ENCODE peak calls at places on chromosomes 2 and 18, in ten cellular contexts. One of them, this sample, is unnamed.

GRCh38 chr2:62406573-62407043 is 99.4 kb downstream of the TMEM17 start:
- DNase-seq in GM23248: no peak
- DNase-seq in mesendoderm: no peak
- DNase-seq in mammary epithelial cell: peak
- DNase-seq in neural progenitor cell: no peak
- DNase-seq in neuronal stem cell: no peak
- DNase-seq in astrocyte: no peak
- DNase-seq in endothelial cell of umbilical vein: no peak
- DNase-seq in IMR-90: no peak
- DNase-seq in HCT116: no peak
- DNase-seq in this sample: no peak

GRCh38 chr18:13181765-13182164 is 36.8 kb upstream of the LDLRAD4 start:
- DNase-seq in endothelial cell of umbilical vein: no peak
- DNase-seq in neuronal stem cell: no peak
- DNase-seq in IMR-90: no peak
- DNase-seq in mammary epithelial cell: no peak
- DNase-seq in mesendoderm: peak
- DNase-seq in astrocyte: no peak
- DNase-seq in GM23248: no peak
- DNase-seq in HCT116: no peak
- DNase-seq in neural progenitor cell: no peak
- DNase-seq in this sample: no peak

GRCh38 chr2:231361701-231362588 is 33.6 kb upstream of the B3GNT7 start:
- DNase-seq in HCT116: no peak
- DNase-seq in IMR-90: no peak
- DNase-seq in neural progenitor cell: no peak
- DNase-seq in endothelial cell of umbilical vein: no peak
- DNase-seq in astrocyte: no peak
- DNase-seq in mammary epithelial cell: no peak
- DNase-seq in mesendoderm: peak
- DNase-seq in GM23248: no peak
- DNase-seq in neuronal stem cell: no peak
- DNase-seq in this sample: no peak

GRCh38 chr2:145230546-145230945 is 710.6 kb upstream of the ZEB2 start:
- DNase-seq in neural progenitor cell: no peak
- DNase-seq in GM23248: peak
- DNase-seq in mammary epithelial cell: no peak
- DNase-seq in IMR-90: peak
- DNase-seq in mesendoderm: no peak
- DNase-seq in HCT116: no peak
- DNase-seq in neuronal stem cell: no peak
- DNase-seq in astrocyte: peak
- DNase-seq in endothelial cell of umbilical vein: no peak
- DNase-seq in this sample: peak

GRCh38 chr18:57674891-57675290 is 53.3 kb upstream of the NARS1 start:
- DNase-seq in HCT116: no peak
- DNase-seq in GM23248: no peak
- DNase-seq in mammary epithelial cell: no peak
- DNase-seq in endothelial cell of umbilical vein: peak
- DNase-seq in mesendoderm: no peak
- DNase-seq in neuronal stem cell: no peak
- DNase-seq in IMR-90: no peak
- DNase-seq in neural progenitor cell: no peak
- DNase-seq in astrocyte: no peak
- DNase-seq in this sample: no peak

GRCh38 chr2:160657206-160657605 is 163.6 kb upstream of the RBMS1 start:
- DNase-seq in neuronal stem cell: no peak
- DNase-seq in astrocyte: no peak
- DNase-seq in GM23248: peak
- DNase-seq in mammary epithelial cell: no peak
- DNase-seq in mesendoderm: peak
- DNase-seq in neural progenitor cell: peak
- DNase-seq in IMR-90: no peak
- DNase-seq in HCT116: no peak
- DNase-seq in endothelial cell of umbilical vein: no peak
- DNase-seq in this sample: no peak

GRCh38 chr2:136653836-136654235 is 111.5 kb upstream of the THSD7B start:
- DNase-seq in neuronal stem cell: no peak
- DNase-seq in neural progenitor cell: no peak
- DNase-seq in mesendoderm: no peak
- DNase-seq in astrocyte: no peak
- DNase-seq in endothelial cell of umbilical vein: no peak
- DNase-seq in GM23248: no peak
- DNase-seq in HCT116: no peak
- DNase-seq in mammary epithelial cell: no peak
- DNase-seq in IMR-90: no peak
- DNase-seq in this sample: no peak

GRCh38 chr18:52615321-52615720 is 275.3 kb downstream of the DCC start:
- DNase-seq in endothelial cell of umbilical vein: no peak
- DNase-seq in mesendoderm: peak
- DNase-seq in neural progenitor cell: peak
- DNase-seq in GM23248: no peak
- DNase-seq in neuronal stem cell: no peak
- DNase-seq in astrocyte: no peak
- DNase-seq in HCT116: no peak
- DNase-seq in IMR-90: no peak
- DNase-seq in mammary epithelial cell: no peak
- DNase-seq in this sample: no peak

GRCh38 chr2:186031229-186031628 is 292.6 kb downstream of the FSIP2 start:
- DNase-seq in mesendoderm: no peak
- DNase-seq in GM23248: no peak
- DNase-seq in mammary epithelial cell: no peak
- DNase-seq in endothelial cell of umbilical vein: no peak
- DNase-seq in neuronal stem cell: no peak
- DNase-seq in neural progenitor cell: no peak
- DNase-seq in HCT116: no peak
- DNase-seq in IMR-90: no peak
- DNase-seq in astrocyte: no peak
- DNase-seq in this sample: no peak

GRCh38 chr2:234963785-234964615 is 12.2 kb downstream of the SH3BP4 start:
- DNase-seq in mesendoderm: no peak
- DNase-seq in neural progenitor cell: no peak
- DNase-seq in neuronal stem cell: no peak
- DNase-seq in astrocyte: peak
- DNase-seq in IMR-90: peak
- DNase-seq in mammary epithelial cell: peak
- DNase-seq in HCT116: peak
- DNase-seq in endothelial cell of umbilical vein: no peak
- DNase-seq in GM23248: peak
- DNase-seq in this sample: peak

GRCh38 chr2:205776720-205777119 is 94.4 kb downstream of the NRP2 start:
- DNase-seq in IMR-90: no peak
- DNase-seq in mesendoderm: no peak
- DNase-seq in astrocyte: no peak
- DNase-seq in neural progenitor cell: no peak
- DNase-seq in mammary epithelial cell: no peak
- DNase-seq in endothelial cell of umbilical vein: no peak
- DNase-seq in HCT116: no peak
- DNase-seq in neuronal stem cell: no peak
- DNase-seq in GM23248: no peak
- DNase-seq in this sample: no peak

GRCh38 chr18:3610818-3611217 is 160.8 kb downstream of the TGIF1 start:
- DNase-seq in mammary epithelial cell: no peak
- DNase-seq in GM23248: peak
- DNase-seq in astrocyte: no peak
- DNase-seq in IMR-90: peak
- DNase-seq in mesendoderm: no peak
- DNase-seq in neural progenitor cell: no peak
- DNase-seq in endothelial cell of umbilical vein: no peak
- DNase-seq in neuronal stem cell: no peak
- DNase-seq in HCT116: no peak
- DNase-seq in this sample: no peak

GRCh38 chr2:177796644-177797415 is 275.7 kb downstream of the PDE11A start:
- DNase-seq in HCT116: no peak
- DNase-seq in IMR-90: no peak
- DNase-seq in GM23248: no peak
- DNase-seq in mesendoderm: no peak
- DNase-seq in mammary epithelial cell: no peak
- DNase-seq in neuronal stem cell: no peak
- DNase-seq in neural progenitor cell: no peak
- DNase-seq in astrocyte: no peak
- DNase-seq in endothelial cell of umbilical vein: no peak
- DNase-seq in this sample: no peak

GRCh38 chr18:3652380-3653262 is 202.6 kb downstream of the TGIF1 start:
- DNase-seq in mammary epithelial cell: peak
- DNase-seq in neuronal stem cell: no peak
- DNase-seq in neural progenitor cell: no peak
- DNase-seq in GM23248: peak
- DNase-seq in mesendoderm: peak
- DNase-seq in endothelial cell of umbilical vein: peak
- DNase-seq in HCT116: peak
- DNase-seq in IMR-90: peak
- DNase-seq in astrocyte: peak
- DNase-seq in this sample: peak

GRCh38 chr18:8929381-8929780 is 173.1 kb upstream of the NDUFV2 start:
- DNase-seq in GM23248: peak
- DNase-seq in neuronal stem cell: no peak
- DNase-seq in mammary epithelial cell: peak
- DNase-seq in HCT116: no peak
- DNase-seq in mesendoderm: no peak
- DNase-seq in neural progenitor cell: no peak
- DNase-seq in endothelial cell of umbilical vein: no peak
- DNase-seq in astrocyte: peak
- DNase-seq in IMR-90: no peak
- DNase-seq in this sample: peak

GRCh38 chr2:241151934-241152660 is 1.8 kb downstream of the PPP1R7 start:
- DNase-seq in HCT116: no peak
- DNase-seq in neural progenitor cell: no peak
- DNase-seq in mammary epithelial cell: no peak
- DNase-seq in mesendoderm: peak
- DNase-seq in astrocyte: no peak
- DNase-seq in IMR-90: peak
- DNase-seq in endothelial cell of umbilical vein: no peak
- DNase-seq in GM23248: peak
- DNase-seq in neuronal stem cell: no peak
- DNase-seq in this sample: peak
- H3K4me3 ChIP-seq in HCT116: no peak
- H3K4me3 ChIP-seq in neural progenitor cell: no peak
- H3K4me3 ChIP-seq in mammary epithelial cell: no peak
- H3K4me3 ChIP-seq in mesendoderm: no peak
- H3K4me3 ChIP-seq in astrocyte: no peak
- H3K4me3 ChIP-seq in IMR-90: no peak
- H3K4me3 ChIP-seq in endothelial cell of umbilical vein: no peak
- H3K4me3 ChIP-seq in GM23248: no peak
- H3K4me3 ChIP-seq in neuronal stem cell: no peak
- H3K4me3 ChIP-seq in this sample: peak

GRCh38 chr2:207093234-207093633 is 72.5 kb downstream of the KLF7 start:
- DNase-seq in astrocyte: no peak
- DNase-seq in IMR-90: no peak
- DNase-seq in GM23248: no peak
- DNase-seq in neural progenitor cell: no peak
- DNase-seq in mesendoderm: no peak
- DNase-seq in endothelial cell of umbilical vein: no peak
- DNase-seq in mammary epithelial cell: no peak
- DNase-seq in neuronal stem cell: no peak
- DNase-seq in HCT116: no peak
- DNase-seq in this sample: no peak
- H3K9ac ChIP-seq in astrocyte: no peak
- H3K9ac ChIP-seq in IMR-90: no peak
- H3K9ac ChIP-seq in GM23248: no peak
- H3K9ac ChIP-seq in neural progenitor cell: no peak
- H3K9ac ChIP-seq in mesendoderm: peak
- H3K9ac ChIP-seq in endothelial cell of umbilical vein: no peak
- H3K9ac ChIP-seq in mammary epithelial cell: no peak
- H3K9ac ChIP-seq in neuronal stem cell: no peak
- H3K9ac ChIP-seq in HCT116: no peak
- H3K9ac ChIP-seq in this sample: no peak

DNA sequence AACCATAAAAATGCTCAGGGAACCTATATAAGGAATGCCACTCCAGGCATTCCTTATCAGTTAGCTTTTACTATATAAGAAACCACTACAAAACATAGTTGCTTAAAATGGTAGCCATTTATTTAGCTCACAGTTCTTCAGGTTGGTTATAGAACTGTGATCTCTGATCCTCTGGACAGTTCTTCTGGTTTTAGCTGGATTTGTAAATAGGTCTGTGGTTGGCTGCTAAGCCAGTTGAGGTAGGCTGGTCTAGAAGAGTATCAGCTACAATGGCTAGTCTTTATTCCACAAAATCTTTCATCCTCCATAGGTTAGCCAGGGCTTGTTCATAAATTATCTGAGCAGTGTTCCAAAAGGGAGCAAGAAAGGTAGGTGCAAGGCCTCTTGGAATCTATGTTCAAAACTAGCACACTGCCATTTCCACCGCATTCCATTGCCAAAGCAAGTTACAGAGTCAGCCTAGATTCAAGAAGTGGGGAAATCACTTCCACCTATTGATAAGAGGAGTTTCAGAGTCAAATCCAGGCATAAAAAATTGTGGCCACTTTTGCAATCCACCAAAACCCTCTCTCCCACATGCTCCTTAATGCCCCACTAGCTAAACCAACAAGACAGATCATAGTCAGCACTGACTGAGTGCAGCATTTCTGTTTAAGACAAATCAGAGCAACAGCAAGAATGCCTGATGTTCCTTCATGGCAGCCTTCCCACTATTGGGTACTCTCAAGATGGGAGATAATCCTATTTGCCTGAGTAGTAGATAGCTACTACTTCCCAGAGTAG is 146.4 kb downstream of the IRS1 start:
- DNase-seq in HCT116: no peak
- DNase-seq in GM23248: no peak
- DNase-seq in endothelial cell of umbilical vein: no peak
- DNase-seq in mesendoderm: no peak
- DNase-seq in neural progenitor cell: no peak
- DNase-seq in IMR-90: peak
- DNase-seq in astrocyte: peak
- DNase-seq in mammary epithelial cell: no peak
- DNase-seq in neuronal stem cell: no peak
- DNase-seq in this sample: peak
- H3K4me2 ChIP-seq in HCT116: peak
- H3K4me2 ChIP-seq in GM23248: peak
- H3K4me2 ChIP-seq in endothelial cell of umbilical vein: no peak
- H3K4me2 ChIP-seq in mesendoderm: no peak
- H3K4me2 ChIP-seq in neural progenitor cell: no peak
- H3K4me2 ChIP-seq in IMR-90: peak
- H3K4me2 ChIP-seq in astrocyte: peak
- H3K4me2 ChIP-seq in mammary epithelial cell: peak
- H3K4me2 ChIP-seq in neuronal stem cell: no peak
- H3K4me2 ChIP-seq in this sample: no peak

DNA sequence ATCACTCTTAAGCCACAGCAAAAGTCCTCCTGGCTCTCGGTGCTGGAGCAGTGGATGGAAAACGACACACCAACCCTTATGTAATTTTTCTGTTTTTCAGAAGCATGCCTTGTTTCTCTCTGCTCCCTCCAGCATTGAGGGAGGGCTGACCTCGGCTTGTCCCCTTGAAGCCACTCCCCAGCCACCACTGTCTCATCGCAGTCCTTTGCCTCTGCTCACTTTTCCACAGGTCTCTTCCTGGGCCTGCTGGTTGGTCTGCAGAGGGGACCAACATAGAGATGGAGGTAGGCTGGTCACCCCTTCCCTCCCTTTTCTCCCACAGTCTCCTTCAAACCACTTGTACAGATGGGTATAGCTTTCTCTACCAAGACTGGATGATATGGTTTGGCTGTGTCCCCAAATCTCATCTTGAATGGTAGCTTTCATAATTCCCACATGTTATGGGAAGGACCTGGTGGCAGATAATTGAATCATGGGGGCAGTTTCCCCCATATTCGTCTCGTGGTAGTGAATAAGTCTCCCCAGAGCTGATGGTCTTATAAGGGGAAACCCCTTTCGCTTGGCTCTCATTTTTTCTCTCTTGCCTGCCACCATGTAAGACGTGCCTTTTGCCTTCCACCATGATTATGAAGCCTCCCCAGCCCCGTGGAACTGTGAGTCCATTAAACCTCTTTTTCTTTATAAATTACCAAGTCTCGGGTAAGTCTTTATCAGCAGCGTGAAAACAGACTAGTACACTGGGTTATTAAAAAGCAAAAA is 14.3 kb upstream of the RIOK3 start:
- DNase-seq in neural progenitor cell: no peak
- DNase-seq in mesendoderm: no peak
- DNase-seq in neuronal stem cell: no peak
- DNase-seq in astrocyte: no peak
- DNase-seq in endothelial cell of umbilical vein: no peak
- DNase-seq in HCT116: no peak
- DNase-seq in mammary epithelial cell: no peak
- DNase-seq in GM23248: no peak
- DNase-seq in IMR-90: no peak
- DNase-seq in this sample: no peak
- H3K4me3 ChIP-seq in neural progenitor cell: no peak
- H3K4me3 ChIP-seq in mesendoderm: no peak
- H3K4me3 ChIP-seq in neuronal stem cell: no peak
- H3K4me3 ChIP-seq in astrocyte: no peak
- H3K4me3 ChIP-seq in endothelial cell of umbilical vein: no peak
- H3K4me3 ChIP-seq in HCT116: no peak
- H3K4me3 ChIP-seq in mammary epithelial cell: no peak
- H3K4me3 ChIP-seq in GM23248: peak
- H3K4me3 ChIP-seq in IMR-90: no peak
- H3K4me3 ChIP-seq in this sample: no peak

This sample was measured in fibroblast of lung.